ENCODE peak calls at places on chromosomes 6 and 20, in four cellular contexts. W is choroid plexus epithelial cell, J is gastrocnemius medialis, Y is epithelial cell of esophagus. C is an unnamed sample.

GRCh38 chr6:46042355-46042999 is 26.8 kb upstream of the CLIC5 start:
- DNase-seq in J (no peak), W (peak), Y (peak), C (peak)

GRCh38 chr6:166330612-166331011 is 11.7 kb downstream of the SFT2D1 start:
- DNase-seq in Y (peak), J (no peak), W (peak), C (peak)

GRCh38 chr20:64106981-64107735 is at the start of gene NPBWR2:
- DNase-seq in Y (no peak), W (no peak), J (no peak), C (no peak)

GRCh38 chr20:35953411-35954199 is 697 bp downstream of the SCAND1 start:
- DNase-seq in J (peak), W (peak), Y (peak), C (peak)

GRCh38 chr20:62201173-62202082 is 18.6 kb downstream of the MTG2 start:
- DNase-seq in W (no peak), J (no peak), Y (no peak), C (no peak)

GRCh38 chr6:133817460-133818047 is 71.4 kb upstream of the TCF21 start:
- DNase-seq in W (no peak), J (no peak), Y (no peak), C (no peak)

GRCh38 chr20:44247676-44248419 is 740 bp downstream of the GDAP1L1 start:
- DNase-seq in Y (peak), W (peak), J (no peak), C (peak)

GRCh38 chr6:79586548-79586947 is 44.6 kb upstream of the SH3BGRL2 start:
- DNase-seq in J (no peak), Y (peak), W (peak), C (peak)

GRCh38 chr6:150652848-150653613 is 53.3 kb downstream of the PLEKHG1 start:
- DNase-seq in J (no peak), Y (peak), W (peak), C (peak)

GRCh38 chr20:35523298-35523888 is 6.1 kb downstream of the C20orf173 start:
- DNase-seq in Y (peak), J (no peak), W (peak), C (peak)

GRCh38 chr6:165636415-165637048 is 26.5 kb downstream of the PDE10A start:
- DNase-seq in Y (no peak), J (no peak), W (peak), C (no peak)

GRCh38 chr6:18792832-18793231 is 405.7 kb downstream of the RNF144B start:
- DNase-seq in W (no peak), Y (no peak), J (no peak), C (no peak)

GRCh38 chr20:46215913-46216707 is 92.2 kb downstream of the CDH22 start:
- DNase-seq in Y (peak), W (peak), J (peak), C (no peak)
- H3K4me3 ChIP-seq in Y (no peak), W (no peak), J (no peak), C (no peak)

GRCh38 chr6:135265278-135265677 is 84.2 kb downstream of the MYB start:
- DNase-seq in J (no peak), Y (no peak), W (no peak), C (no peak)
- TF ChIP-seq CTCF in J (no peak), Y (no peak), W (no peak), C (no peak)

DNA sequence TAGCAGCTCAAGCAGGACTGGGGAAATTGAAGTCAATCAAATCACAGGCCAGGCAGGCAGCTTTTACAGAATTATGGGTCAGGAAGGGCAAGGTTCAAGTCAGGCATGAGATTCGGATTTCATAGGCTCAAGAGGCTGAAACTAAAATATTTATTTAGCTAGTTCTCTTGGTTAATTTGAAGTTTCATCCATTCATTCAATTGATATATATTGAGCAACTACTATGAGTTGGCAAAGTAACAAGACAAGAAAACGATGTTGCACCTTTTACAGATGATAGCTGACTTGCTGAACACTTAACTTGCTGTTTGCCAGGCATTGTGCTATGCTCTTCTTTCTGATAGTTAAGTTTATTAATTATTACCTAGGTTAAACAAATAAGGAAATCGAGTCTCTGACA is 20.5 kb upstream of the ASCC3 start:
- DNase-seq in Y (no peak), W (no peak), J (no peak), C (no peak)
- H3K4me3 ChIP-seq in Y (no peak), W (no peak), J (no peak), C (no peak)

GRCh38 chr6:13814176-13814937 is at the start of gene MCUR1:
- DNase-seq in J (peak), W (peak), Y (peak), C (peak)
- TF ChIP-seq CTCF in J (peak), W (no peak), Y (no peak), C (no peak)

GRCh38 chr20:51021067-51022025 is 1.6 kb downstream of the KCNG1 start:
- DNase-seq in Y (peak), J (no peak), W (peak), C (peak)
- H3K4me3 ChIP-seq in Y (peak), J (no peak), W (peak), C (peak)

GRCh38 chr6:52573295-52573694 is 3.6 kb downstream of the TRAM2 start:
- DNase-seq in J (no peak), W (peak), Y (no peak), C (no peak)

GRCh38 chr6:52576392-52577021 is 353 bp downstream of the TRAM2 start:
- DNase-seq in J (peak), Y (peak), W (peak), C (peak)

GRCh38 chr6:52576054-52576391 is 837 bp downstream of the TRAM2 start:
- DNase-seq in W (peak), J (no peak), Y (no peak), C (no peak)

GRCh38 chr6:52575490-52575868 is 1.4 kb downstream of the TRAM2 start:
- DNase-seq in W (no peak), J (no peak), Y (no peak), C (no peak)

DNA sequence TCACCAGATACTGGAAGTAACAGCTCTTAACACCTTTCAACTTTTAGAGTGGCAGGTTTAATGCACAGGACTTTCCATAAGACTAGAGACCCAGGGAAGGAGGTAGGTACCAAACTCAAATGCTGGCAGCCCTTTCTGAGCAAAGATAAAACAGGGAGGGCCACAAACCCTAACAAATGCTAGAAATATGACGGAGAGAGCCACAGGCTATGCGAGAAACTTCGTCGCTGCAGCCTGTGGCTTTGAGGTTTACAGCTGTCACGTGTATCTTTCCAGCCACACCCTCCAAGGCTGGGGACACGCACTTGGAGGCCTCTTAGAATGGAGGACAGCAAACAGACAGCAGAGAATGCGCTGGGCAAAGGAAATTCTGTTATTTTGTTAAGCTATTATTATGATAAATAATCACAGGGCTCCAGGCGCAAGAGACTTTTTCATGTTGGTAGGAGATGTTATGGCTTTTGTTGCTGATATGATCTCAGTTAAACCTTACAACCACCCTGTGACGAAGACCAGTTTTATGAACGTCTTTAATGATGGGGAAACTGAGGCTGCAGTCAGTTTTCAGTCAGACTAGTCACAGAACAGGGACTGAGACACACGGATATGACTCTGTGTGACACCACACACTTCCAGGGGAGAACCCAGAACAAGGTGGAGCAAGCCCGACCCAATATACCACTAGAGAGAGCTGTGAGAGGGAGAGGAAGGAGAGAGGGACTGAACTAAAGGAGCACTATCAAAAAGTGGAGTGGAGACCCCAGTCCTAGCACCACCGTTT is 2.0 kb downstream of the TRAM2 start:
- DNase-seq in J (peak), Y (no peak), W (peak), C (peak)
- TF ChIP-seq CTCF in J (no peak), Y (no peak), W (no peak), C (no peak)

GRCh38 chr6:124064317-124065113 is 260.9 kb downstream of the NKAIN2 start:
- DNase-seq in Y (no peak), J (no peak), W (no peak), C (no peak)

GRCh38 chr6:124073021-124073420 is 269.4 kb downstream of the NKAIN2 start:
- DNase-seq in J (no peak), W (peak), Y (no peak), C (no peak)

GRCh38 chr6:124069230-124069815 is 265.7 kb downstream of the NKAIN2 start:
- DNase-seq in Y (no peak), J (no peak), W (no peak), C (no peak)

DNA sequence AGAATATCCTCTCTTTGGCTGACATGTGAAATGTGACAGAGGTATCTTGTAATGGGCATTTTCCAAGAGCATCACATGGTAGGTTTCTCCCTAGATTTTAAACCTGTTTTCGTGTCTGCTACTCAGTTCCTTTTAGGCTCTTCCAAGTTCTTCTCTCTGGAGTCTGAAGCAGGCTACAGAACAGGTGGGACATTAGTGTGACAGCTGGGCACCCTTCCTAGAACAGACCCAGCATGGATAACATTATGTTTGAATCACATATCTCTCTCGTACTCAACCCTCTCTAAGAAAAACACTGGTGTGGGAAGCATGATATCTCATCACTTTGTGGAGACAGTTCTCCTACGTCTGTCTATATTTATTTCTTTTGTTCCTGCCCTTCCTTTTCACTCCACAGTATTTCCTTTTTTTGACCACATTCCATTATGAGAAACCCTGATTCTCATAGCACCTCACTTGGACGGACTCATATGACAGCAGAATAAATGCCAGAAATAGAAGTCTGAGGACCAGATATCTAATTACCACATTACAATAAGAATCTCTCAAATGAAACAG is 263.4 kb downstream of the NKAIN2 start:
- DNase-seq in J (peak), Y (no peak), W (no peak), C (no peak)
- H3K4me3 ChIP-seq in J (peak), Y (no peak), W (no peak), C (no peak)

C was measured in fibroblast of mammary gland.